ENCODE peak calls at places on chromosomes 5 and 9, in four cellular contexts. One of them, this sample, is unnamed.

GRCh38 chr5:32030686-32031478 is 143.2 kb downstream of the GOLPH3 start:
- DNase-seq in upper lobe of left lung: no peak
- DNase-seq in H1: no peak
- DNase-seq in spleen: no peak
- DNase-seq in this sample: no peak

GRCh38 chr5:173488144-173488543 is 128.3 kb downstream of the BOD1 start:
- DNase-seq in spleen: no peak
- DNase-seq in upper lobe of left lung: no peak
- DNase-seq in H1: no peak
- DNase-seq in this sample: no peak

GRCh38 chr9:118422513-118422912 is 718.3 kb downstream of the TLR4 start:
- DNase-seq in H1: no peak
- DNase-seq in upper lobe of left lung: no peak
- DNase-seq in spleen: no peak
- DNase-seq in this sample: no peak

GRCh38 chr9:133569891-133570651 is 35.6 kb downstream of the ADAMTSL2 start:
- DNase-seq in upper lobe of left lung: peak; percentile 86
- DNase-seq in spleen: no peak
- DNase-seq in H1: no peak
- DNase-seq in this sample: no peak

GRCh38 chr9:133935328-133936040 is 56.6 kb downstream of the VAV2 start:
- DNase-seq in upper lobe of left lung: peak; percentile 83
- DNase-seq in spleen: no peak
- DNase-seq in H1: no peak
- DNase-seq in this sample: peak; percentile 88

GRCh38 chr5:172939561-172939960 is 19.7 kb upstream of the RPL26L1 start:
- DNase-seq in H1: no peak
- DNase-seq in spleen: peak; percentile 64
- DNase-seq in upper lobe of left lung: no peak
- DNase-seq in this sample: no peak

GRCh38 chr9:85290019-85290418 is 451.7 kb downstream of the AGTPBP1 start:
- DNase-seq in H1: no peak
- DNase-seq in spleen: no peak
- DNase-seq in upper lobe of left lung: no peak
- DNase-seq in this sample: no peak

GRCh38 chr5:147332643-147333042 is 97.8 kb downstream of the STK32A start:
- DNase-seq in H1: no peak
- DNase-seq in spleen: no peak
- DNase-seq in upper lobe of left lung: no peak
- DNase-seq in this sample: no peak

GRCh38 chr5:41649659-41650058 is 139.3 kb upstream of the PLCXD3 start:
- DNase-seq in spleen: no peak
- DNase-seq in H1: no peak
- DNase-seq in upper lobe of left lung: no peak
- DNase-seq in this sample: no peak

GRCh38 chr9:86637515-86637914 is 283.3 kb upstream of the TUT7 start:
- DNase-seq in upper lobe of left lung: peak; percentile 20
- DNase-seq in H1: peak; percentile 92
- DNase-seq in spleen: no peak
- DNase-seq in this sample: no peak

GRCh38 chr9:89478821-89479668 is 18.9 kb downstream of the SEMA4D start:
- DNase-seq in spleen: no peak
- DNase-seq in upper lobe of left lung: no peak
- DNase-seq in H1: no peak
- DNase-seq in this sample: peak; percentile 44

GRCh38 chr5:136279314-136279713 is 86.0 kb downstream of the TRPC7 start:
- DNase-seq in spleen: no peak
- DNase-seq in H1: no peak
- DNase-seq in upper lobe of left lung: no peak
- DNase-seq in this sample: no peak

GRCh38 chr5:56177134-56177533 is 56.0 kb downstream of the ANKRD55 start:
- DNase-seq in spleen: no peak
- DNase-seq in upper lobe of left lung: no peak
- DNase-seq in H1: no peak
- DNase-seq in this sample: no peak

GRCh38 chr5:124706729-124707361 is 39.6 kb downstream of the ZNF608 start:
- DNase-seq in spleen: no peak
- DNase-seq in upper lobe of left lung: no peak
- DNase-seq in H1: no peak
- DNase-seq in this sample: no peak

GRCh38 chr5:71922584-71923106 is 184.6 kb upstream of the MAP1B start:
- DNase-seq in H1: no peak
- DNase-seq in upper lobe of left lung: no peak
- DNase-seq in spleen: no peak
- DNase-seq in this sample: no peak

GRCh38 chr9:1869843-1870242 is 145.3 kb upstream of the SMARCA2 start:
- DNase-seq in H1: peak; percentile 64
- DNase-seq in spleen: no peak
- DNase-seq in upper lobe of left lung: no peak
- DNase-seq in this sample: no peak

GRCh38 chr5:52922384-52922783 is 66.8 kb upstream of the ITGA2 start:
- DNase-seq in upper lobe of left lung: no peak
- DNase-seq in H1: no peak
- DNase-seq in spleen: no peak
- DNase-seq in this sample: peak; percentile 64

GRCh38 chr9:91676042-91676441 is 252.4 kb upstream of the NFIL3 start:
- DNase-seq in spleen: no peak
- DNase-seq in upper lobe of left lung: no peak
- DNase-seq in H1: no peak
- DNase-seq in this sample: no peak

GRCh38 chr9:76787677-76788076 is 23.4 kb downstream of the PCA3 start:
- DNase-seq in upper lobe of left lung: peak; percentile 19
- DNase-seq in spleen: no peak
- DNase-seq in H1: no peak
- DNase-seq in this sample: no peak

GRCh38 chr9:129209109-129209508 is 31.0 kb upstream of the IER5L start:
- DNase-seq in upper lobe of left lung: no peak
- DNase-seq in spleen: no peak
- DNase-seq in H1: peak; percentile 63
- DNase-seq in this sample: no peak

GRCh38 chr9:130368631-130369103 is 76.1 kb upstream of the ASS1 start:
- DNase-seq in upper lobe of left lung: no peak
- DNase-seq in H1: no peak
- DNase-seq in spleen: no peak
- DNase-seq in this sample: no peak

GRCh38 chr9:93644397-93645088 is 68.2 kb downstream of the PHF2 start:
- DNase-seq in H1: no peak
- DNase-seq in spleen: peak; percentile 58
- DNase-seq in upper lobe of left lung: no peak
- DNase-seq in this sample: peak; percentile 55

GRCh38 chr5:176812269-176813259 is 2.2 kb downstream of the UNC5A start:
- DNase-seq in spleen: no peak
- DNase-seq in upper lobe of left lung: no peak
- DNase-seq in H1: peak; percentile 86
- DNase-seq in this sample: no peak

GRCh38 chr5:62431735-62432617 is 19.4 kb downstream of the IPO11 start:
- DNase-seq in upper lobe of left lung: no peak
- DNase-seq in H1: no peak
- DNase-seq in spleen: no peak
- DNase-seq in this sample: no peak

GRCh38 chr9:4604678-4605095 is 57.4 kb upstream of the PLPP6 start:
- DNase-seq in H1: peak; percentile 81
- DNase-seq in spleen: no peak
- DNase-seq in upper lobe of left lung: no peak
- DNase-seq in this sample: no peak

GRCh38 chr5:170522211-170523128 is 18.6 kb downstream of the KCNIP1 start:
- DNase-seq in H1: no peak
- DNase-seq in upper lobe of left lung: no peak
- DNase-seq in spleen: no peak
- DNase-seq in this sample: no peak

GRCh38 chr5:134133213-134133994 is 18.9 kb downstream of the TCF7 start:
- DNase-seq in H1: no peak
- DNase-seq in spleen: peak; percentile 76
- DNase-seq in upper lobe of left lung: peak; percentile 52
- DNase-seq in this sample: peak; percentile 50

GRCh38 chr5:172446336-172447051 is 7.8 kb downstream of the SH3PXD2B start:
- DNase-seq in upper lobe of left lung: no peak
- DNase-seq in H1: no peak
- DNase-seq in spleen: peak; percentile 49
- DNase-seq in this sample: no peak

GRCh38 chr5:33565304-33565703 is 124.5 kb downstream of the TARS1 start:
- DNase-seq in upper lobe of left lung: no peak
- DNase-seq in H1: no peak
- DNase-seq in spleen: no peak
- DNase-seq in this sample: peak; percentile 80

GRCh38 chr9:21682981-21683380 is 119.5 kb upstream of the MTAP start:
- DNase-seq in spleen: no peak
- DNase-seq in upper lobe of left lung: no peak
- DNase-seq in H1: no peak
- DNase-seq in this sample: no peak

GRCh38 chr5:168159425-168159824 is 132.0 kb upstream of the WWC1 start:
- DNase-seq in H1: no peak
- DNase-seq in spleen: no peak
- DNase-seq in upper lobe of left lung: no peak
- DNase-seq in this sample: no peak

DNA sequence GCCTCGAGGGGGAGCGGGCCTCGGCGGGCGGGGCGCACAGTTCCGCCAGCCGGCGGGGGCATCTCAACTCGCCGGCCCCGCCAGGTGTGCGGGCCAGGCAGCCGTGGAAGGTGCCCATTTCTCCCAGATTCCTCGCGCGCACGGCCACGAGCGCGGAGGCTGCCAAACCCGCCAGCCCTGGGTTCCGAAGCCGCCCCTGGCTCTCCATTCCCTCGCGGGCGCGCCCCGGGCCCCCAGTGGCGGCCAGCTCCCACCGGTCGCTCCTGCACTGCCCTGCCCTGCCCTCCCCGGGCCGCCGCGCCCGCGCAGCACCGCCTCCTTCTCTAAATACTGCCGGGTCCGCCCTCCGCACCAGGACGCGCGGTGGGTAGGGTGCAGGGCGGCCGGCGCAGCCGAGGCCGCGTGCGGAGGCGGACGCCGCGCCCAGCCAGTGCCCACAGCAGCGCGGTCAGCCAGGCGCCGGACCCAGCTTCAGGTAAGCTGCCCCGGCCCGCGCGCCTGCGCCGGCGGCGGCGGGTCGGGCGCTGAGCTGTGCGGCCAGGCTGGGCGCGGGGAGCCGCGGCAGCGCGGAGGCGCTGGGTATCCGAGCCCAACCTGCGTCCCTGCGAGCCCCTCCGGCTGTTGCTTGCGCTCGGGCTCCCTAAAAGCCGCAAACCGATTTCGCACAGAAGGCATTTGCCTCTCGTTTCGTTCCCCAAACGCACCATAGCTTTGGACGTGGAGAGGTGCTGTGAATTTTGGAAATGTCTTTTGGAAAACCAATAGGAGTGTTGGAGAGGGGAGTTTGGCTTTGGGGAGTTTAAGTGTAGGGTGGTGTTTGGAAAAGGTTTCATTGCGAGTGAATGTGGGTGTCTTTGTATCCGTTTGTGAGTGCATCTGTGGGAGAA is at the start of gene TMEM171:
- DNase-seq in upper lobe of left lung: peak; percentile 91
- DNase-seq in spleen: peak; percentile 82
- DNase-seq in H1: peak; percentile 76
- DNase-seq in this sample: no peak
- TF ChIP-seq POLR2A in upper lobe of left lung: no peak
- TF ChIP-seq POLR2A in spleen: peak; percentile 14
- TF ChIP-seq POLR2A in H1: no peak
- TF ChIP-seq POLR2A in this sample: no peak

GRCh38 chr5:1004598-1005361 is 3.8 kb upstream of the NKD2 start:
- DNase-seq in spleen: peak; percentile 86
- DNase-seq in upper lobe of left lung: peak; percentile 93
- DNase-seq in H1: peak; percentile 73
- DNase-seq in this sample: peak; percentile 92
- TF ChIP-seq CTCF in spleen: peak; percentile 20
- TF ChIP-seq CTCF in upper lobe of left lung: no peak
- TF ChIP-seq CTCF in H1: no peak
- TF ChIP-seq CTCF in this sample: no peak

GRCh38 chr5:100520348-100520747 is 14.8 kb upstream of the FAM174A start:
- DNase-seq in upper lobe of left lung: no peak
- DNase-seq in H1: peak; percentile 76
- DNase-seq in spleen: no peak
- DNase-seq in this sample: no peak
- TF ChIP-seq POLR2AphosphoS5 in upper lobe of left lung: no peak
- TF ChIP-seq POLR2AphosphoS5 in H1: no peak
- TF ChIP-seq POLR2AphosphoS5 in spleen: no peak
- TF ChIP-seq POLR2AphosphoS5 in this sample: no peak

GRCh38 chr9:18493361-18494015 is 19.5 kb downstream of the ADAMTSL1 start:
- DNase-seq in upper lobe of left lung: no peak
- DNase-seq in H1: no peak
- DNase-seq in spleen: no peak
- DNase-seq in this sample: no peak
- TF ChIP-seq POLR2A in upper lobe of left lung: no peak
- TF ChIP-seq POLR2A in H1: no peak
- TF ChIP-seq POLR2A in spleen: no peak
- TF ChIP-seq POLR2A in this sample: no peak

GRCh38 chr5:143887901-143888648 is 76.1 kb downstream of the HMHB1 start:
- DNase-seq in upper lobe of left lung: no peak
- DNase-seq in H1: no peak
- DNase-seq in spleen: no peak
- DNase-seq in this sample: no peak
- TF ChIP-seq CTCF in upper lobe of left lung: no peak
- TF ChIP-seq CTCF in H1: no peak
- TF ChIP-seq CTCF in spleen: no peak
- TF ChIP-seq CTCF in this sample: no peak

GRCh38 chr5:149641000-149641576 is 59.8 kb downstream of the ARHGEF37 start:
- DNase-seq in H1: no peak
- DNase-seq in spleen: no peak
- DNase-seq in upper lobe of left lung: no peak
- DNase-seq in this sample: peak; percentile 90
- TF ChIP-seq POLR2AphosphoS5 in H1: no peak
- TF ChIP-seq POLR2AphosphoS5 in spleen: no peak
- TF ChIP-seq POLR2AphosphoS5 in upper lobe of left lung: no peak
- TF ChIP-seq POLR2AphosphoS5 in this sample: peak; percentile 29